ENCODE peak calls at places on chromosomes 16 and 17, in six cellular contexts. E, R, H, W, Y and D are unnamed samples.

GRCh38 chr16:68197250-68197649 is 38.7 kb downstream of the ESRP2 start:
- DNase-seq in E (no peak), R (no peak), H (peak; percentile 47), W (peak; percentile 17), Y (peak; percentile 11), D (peak; percentile 54)

GRCh38 chr17:18059283-18059682 is 20.1 kb downstream of the GID4 start:
- DNase-seq in E (no peak), R (no peak), H (no peak), W (no peak), Y (no peak), D (no peak)

GRCh38 chr16:11303405-11304138 is 22.4 kb upstream of the PRM1 start:
- DNase-seq in E (peak; percentile 62), R (no peak), H (no peak), W (no peak), Y (peak; percentile 63), D (no peak)

GRCh38 chr16:73813523-73813922 is 483.1 kb upstream of the PSMD7 start:
- DNase-seq in E (no peak), R (no peak), H (no peak), W (no peak), Y (no peak), D (no peak)

GRCh38 chr16:57592591-57593003 is 35.8 kb upstream of the ADGRG1 start:
- DNase-seq in E (no peak), R (no peak), H (no peak), W (no peak), Y (no peak), D (no peak)

GRCh38 chr17:20216154-20216815 is 207.1 kb downstream of the SPECC1 start:
- DNase-seq in E (no peak), R (no peak), H (no peak), W (no peak), Y (no peak), D (peak; percentile 45)

GRCh38 chr17:50269477-50270429 is 4.5 kb upstream of the TMEM92 start:
- DNase-seq in E (peak; percentile 36), R (peak; percentile 67), H (peak; percentile 69), W (peak; percentile 89), Y (peak; percentile 79), D (no peak)

GRCh38 chr17:32487460-32488176 is 825 bp downstream of the CDK5R1 start:
- DNase-seq in E (no peak), R (peak; percentile 60), H (peak; percentile 16), W (peak; percentile 30), Y (no peak), D (no peak)

GRCh38 chr16:57245472-57246113 is 534 bp downstream of the ARL2BP start:
- DNase-seq in E (peak; percentile 24), R (peak; percentile 28), H (peak; percentile 18), W (no peak), Y (no peak), D (no peak)

GRCh38 chr16:78140818-78141466 is 41.5 kb downstream of the WWOX start:
- DNase-seq in E (no peak), R (no peak), H (no peak), W (no peak), Y (no peak), D (no peak)

GRCh38 chr16:69724981-69725479 is 1.3 kb downstream of the NQO1 start:
- DNase-seq in E (no peak), R (no peak), H (no peak), W (no peak), Y (no peak), D (no peak)

GRCh38 chr16:14302399-14303181 is 231.5 kb downstream of the MRTFB start:
- DNase-seq in E (no peak), R (peak; percentile 73), H (peak; percentile 26), W (no peak), Y (peak; percentile 42), D (no peak)

GRCh38 chr16:86048221-86048620 is 149.3 kb downstream of the IRF8 start:
- DNase-seq in E (no peak), R (no peak), H (no peak), W (no peak), Y (no peak), D (no peak)

GRCh38 chr16:48075398-48075797 is 80.4 kb downstream of the ABCC12 start:
- DNase-seq in E (no peak), R (no peak), H (peak; percentile 82), W (peak; percentile 86), Y (no peak), D (no peak)

GRCh38 chr16:87308826-87309225 is 8.4 kb downstream of the C16orf95 start:
- DNase-seq in E (no peak), R (no peak), H (no peak), W (no peak), Y (no peak), D (no peak)

GRCh38 chr17:39634384-39634871 is 2.5 kb upstream of the STARD3 start:
- DNase-seq in E (no peak), R (peak; percentile 59), H (no peak), W (peak; percentile 50), Y (no peak), D (no peak)

GRCh38 chr17:45719335-45720071 is 64.6 kb upstream of the CRHR1 start:
- DNase-seq in E (peak; percentile 13), R (peak; percentile 31), H (peak; percentile 89), W (peak; percentile 47), Y (peak; percentile 68), D (peak; percentile 45)

GRCh38 chr16:27786221-27786848 is 236.4 kb downstream of the KATNIP start:
- DNase-seq in E (no peak), R (no peak), H (no peak), W (no peak), Y (no peak), D (no peak)

GRCh38 chr17:41367426-41368075 is 2.1 kb downstream of the KRT33B start:
- DNase-seq in E (no peak), R (no peak), H (peak; percentile 89), W (peak; percentile 4), Y (no peak), D (peak; percentile 58)

GRCh38 chr17:67359960-67360817 is 6.2 kb downstream of the PSMD12 start:
- DNase-seq in E (no peak), R (peak; percentile 39), H (peak; percentile 30), W (peak; percentile 35), Y (peak; percentile 17), D (no peak)

GRCh38 chr17:75837899-75838298 is 6.3 kb downstream of the UNC13D start:
- DNase-seq in E (no peak), R (no peak), H (no peak), W (no peak), Y (no peak), D (no peak)

DNA sequence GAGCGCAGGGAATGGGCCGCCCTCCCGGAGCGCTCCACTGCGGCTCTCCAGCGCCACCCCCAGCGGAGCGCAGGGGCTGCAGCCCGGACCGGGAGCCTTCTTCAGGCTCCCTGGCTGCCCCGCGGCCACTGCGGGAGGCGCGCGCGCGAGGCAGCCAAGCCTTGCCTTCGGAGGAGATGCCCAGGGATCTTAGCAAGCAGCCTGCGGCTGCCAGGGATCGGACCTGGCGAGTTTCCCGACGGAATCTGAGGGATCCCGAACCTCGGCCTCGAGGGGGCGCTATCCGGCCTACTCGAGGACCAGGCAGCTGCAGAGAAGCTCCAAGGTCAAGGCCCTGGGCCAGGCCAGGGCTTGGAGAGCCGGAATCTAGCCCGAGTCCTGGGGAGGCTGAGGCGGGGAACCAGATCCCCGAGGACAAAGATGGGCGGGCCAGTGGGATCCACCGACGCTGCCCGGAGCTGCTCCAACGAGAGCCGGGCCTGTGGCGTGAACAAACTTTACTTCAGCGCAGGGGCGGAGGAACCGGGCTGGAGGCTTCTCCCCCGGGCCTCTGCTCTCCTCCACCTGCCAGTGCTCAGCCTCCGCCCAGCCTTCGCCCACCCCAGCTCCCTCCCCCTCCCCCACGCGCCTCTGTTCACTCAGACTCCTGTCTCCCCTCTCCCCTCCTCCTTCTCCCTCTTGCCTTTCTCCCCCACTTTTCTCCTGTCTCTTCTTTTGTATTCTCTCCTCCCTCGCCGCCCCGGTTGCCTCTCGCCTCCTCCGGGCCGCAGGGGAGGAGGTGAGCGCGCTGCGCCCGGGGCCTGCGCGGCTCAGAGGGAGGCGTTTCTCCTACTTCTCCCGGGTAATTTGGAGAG is at the start of gene IRX6:
- DNase-seq in E (no peak), R (peak; percentile 77), H (no peak), W (no peak), Y (no peak), D (no peak)
- TF ChIP-seq CTCF in E (no peak), R (peak; percentile 25), H (no peak), W (peak; percentile 27), Y (no peak), D (peak; percentile 66)

GRCh38 chr17:42906772-42907171 is 6.2 kb downstream of the G6PC1 start:
- DNase-seq in E (no peak), R (no peak), H (no peak), W (no peak), Y (no peak), D (no peak)
- TF ChIP-seq CTCF in E (no peak), R (no peak), H (no peak), W (no peak), Y (no peak), D (no peak)

GRCh38 chr16:17543073-17543472 is 72.3 kb upstream of the XYLT1 start:
- DNase-seq in E (no peak), R (no peak), H (no peak), W (no peak), Y (no peak), D (no peak)

GRCh38 chr16:17544304-17544703 is 73.5 kb upstream of the XYLT1 start:
- DNase-seq in E (no peak), R (no peak), H (no peak), W (no peak), Y (no peak), D (no peak)

GRCh38 chr16:17548825-17549224 is 78.1 kb upstream of the XYLT1 start:
- DNase-seq in E (no peak), R (no peak), H (no peak), W (no peak), Y (no peak), D (no peak)

GRCh38 chr16:17541324-17541723 is 70.6 kb upstream of the XYLT1 start:
- DNase-seq in E (no peak), R (no peak), H (no peak), W (no peak), Y (no peak), D (no peak)

GRCh38 chr16:17544785-17545184 is 74.0 kb upstream of the XYLT1 start:
- DNase-seq in E (no peak), R (no peak), H (no peak), W (no peak), Y (no peak), D (no peak)
- TF ChIP-seq CTCF in E (no peak), R (no peak), H (no peak), W (peak; percentile 7), Y (peak; percentile 49), D (no peak)

GRCh38 chr17:30299000-30299399 is 7.3 kb upstream of the BLMH start:
- DNase-seq in E (no peak), R (no peak), H (no peak), W (peak; percentile 27), Y (no peak), D (no peak)
- TF ChIP-seq CTCF in E (no peak), R (peak; percentile 45), H (peak; percentile 49), W (peak; percentile 49), Y (peak; percentile 18), D (no peak)

GRCh38 chr17:6374271-6374691 is 60.6 kb downstream of the AIPL1 start:
- DNase-seq in E (no peak), R (no peak), H (peak; percentile 66), W (peak; percentile 40), Y (peak; percentile 46), D (peak; percentile 38)

GRCh38 chr17:6376901-6377300 is 58.0 kb downstream of the AIPL1 start:
- DNase-seq in E (no peak), R (no peak), H (no peak), W (no peak), Y (no peak), D (no peak)

GRCh38 chr17:6377906-6378305 is 57.0 kb downstream of the AIPL1 start:
- DNase-seq in E (no peak), R (no peak), H (no peak), W (no peak), Y (no peak), D (no peak)

GRCh38 chr17:6374761-6375312 is 60.1 kb downstream of the AIPL1 start:
- DNase-seq in E (no peak), R (peak; percentile 49), H (peak; percentile 90), W (peak; percentile 66), Y (peak; percentile 63), D (peak; percentile 90)
- TF ChIP-seq CTCF in E (no peak), R (no peak), H (no peak), W (no peak), Y (no peak), D (no peak)